ENCODE peak calls at places on chromosomes 13 and 19, in four cellular contexts. O is GM06990; V is NCI-H460; S is stimulated activated CD8-positive, alpha-beta memory T cell treated with anti-CD3 and anti-CD28 coated beads, Interleukin-4, amount 100 ng/mL, for 1 hour. H is an unnamed sample.

GRCh38 chr13:93262729-93263128 is 36.1 kb downstream of the GPC6 start:
- DNase-seq in O (no peak), V (no peak), S (no peak), H (no peak)

GRCh38 chr19:50500060-50500752 is 10.8 kb downstream of the JOSD2 start:
- DNase-seq in O (no peak), V (no peak), S (no peak), H (no peak)

GRCh38 chr19:6236310-6237291 is 43.2 kb downstream of the MLLT1 start:
- DNase-seq in O (no peak), V (no peak), S (no peak), H (no peak)

GRCh38 chr19:55638864-55639359 is 1.9 kb upstream of the ZNF580 start:
- DNase-seq in O (no peak), V (peak; percentile 60), S (no peak), H (no peak)

GRCh38 chr19:6210091-6210490 is 69.7 kb downstream of the MLLT1 start:
- DNase-seq in O (no peak), V (no peak), S (no peak), H (no peak)

GRCh38 chr19:57406516-57407123 is 4.3 kb upstream of the ZNF17 start:
- DNase-seq in O (peak; percentile 56), V (no peak), S (no peak), H (peak; percentile 51)

GRCh38 chr19:30070970-30071632 is 129.1 kb downstream of the URI1 start:
- DNase-seq in O (no peak), V (no peak), S (no peak), H (no peak)

GRCh38 chr19:48498576-48498879 is 13.1 kb downstream of the LMTK3 start:
- DNase-seq in O (no peak), V (no peak), S (no peak), H (no peak)

GRCh38 chr13:98523455-98524102 is 53.3 kb downstream of the STK24 start:
- DNase-seq in O (peak; percentile 65), V (no peak), S (no peak), H (no peak)

GRCh38 chr13:47680752-47681151 is 320.3 kb downstream of the SUCLA2 start:
- DNase-seq in O (no peak), V (no peak), S (no peak), H (no peak)

GRCh38 chr13:23159205-23159586 is 21.6 kb upstream of the SGCG start:
- DNase-seq in O (no peak), V (no peak), S (no peak), H (peak; percentile 44)

GRCh38 chr13:70703755-70704154 is 595.5 kb upstream of the KLHL1 start:
- DNase-seq in O (no peak), V (no peak), S (no peak), H (no peak)

GRCh38 chr13:109088101-109088500 is 458.7 kb downstream of the MYO16 start:
- DNase-seq in O (no peak), V (no peak), S (no peak), H (no peak)

GRCh38 chr19:54457773-54458647 is 5.6 kb downstream of the LENG9 start:
- DNase-seq in O (no peak), V (no peak), S (no peak), H (no peak)

GRCh38 chr19:27714857-27715256 is 1498.1 kb downstream of the UQCRFS1 start:
- DNase-seq in O (no peak), V (no peak), S (no peak), H (no peak)